ENCODE peak calls at places on chromosome 22, in four cellular contexts. One of them, this sample, is unnamed.

GRCh38 chr22:29302402-29302680 is 4.1 kb upstream of the GAS2L1 start:
- DNase-seq in GM12865: no peak
- DNase-seq in ACHN: no peak
- DNase-seq in stimulated activated CD8-positive, alpha-beta memory T cell treated with anti-CD3 and anti-CD28 coated beads, Interleukin-7, amount 100 ng/mL, for 1 hour: no peak
- DNase-seq in this sample: no peak

GRCh38 chr22:45502215-45503070 is at the start of gene FBLN1:
- DNase-seq in stimulated activated CD8-positive, alpha-beta memory T cell treated with anti-CD3 and anti-CD28 coated beads, Interleukin-7, amount 100 ng/mL, for 1 hour: no peak
- DNase-seq in GM12865: no peak
- DNase-seq in ACHN: peak
- DNase-seq in this sample: peak

GRCh38 chr22:39148727-39149535 is 3.5 kb downstream of the CBX7 start:
- DNase-seq in stimulated activated CD8-positive, alpha-beta memory T cell treated with anti-CD3 and anti-CD28 coated beads, Interleukin-7, amount 100 ng/mL, for 1 hour: no peak
- DNase-seq in ACHN: peak
- DNase-seq in GM12865: peak
- DNase-seq in this sample: peak

GRCh38 chr22:44697423-44698179 is 4.4 kb upstream of the PRR5 start:
- DNase-seq in stimulated activated CD8-positive, alpha-beta memory T cell treated with anti-CD3 and anti-CD28 coated beads, Interleukin-7, amount 100 ng/mL, for 1 hour: peak
- DNase-seq in GM12865: peak
- DNase-seq in ACHN: peak
- DNase-seq in this sample: peak

GRCh38 chr22:39724390-39724789 is 153.8 kb downstream of the CACNA1I start:
- DNase-seq in stimulated activated CD8-positive, alpha-beta memory T cell treated with anti-CD3 and anti-CD28 coated beads, Interleukin-7, amount 100 ng/mL, for 1 hour: no peak
- DNase-seq in GM12865: peak
- DNase-seq in ACHN: no peak
- DNase-seq in this sample: peak

GRCh38 chr22:30266445-30267381 is at the start of gene OSM:
- DNase-seq in ACHN: no peak
- DNase-seq in stimulated activated CD8-positive, alpha-beta memory T cell treated with anti-CD3 and anti-CD28 coated beads, Interleukin-7, amount 100 ng/mL, for 1 hour: peak
- DNase-seq in GM12865: peak
- DNase-seq in this sample: peak

GRCh38 chr22:41909290-41910049 is 5.4 kb downstream of the SHISA8 start:
- DNase-seq in GM12865: no peak
- DNase-seq in ACHN: no peak
- DNase-seq in stimulated activated CD8-positive, alpha-beta memory T cell treated with anti-CD3 and anti-CD28 coated beads, Interleukin-7, amount 100 ng/mL, for 1 hour: no peak
- DNase-seq in this sample: no peak

GRCh38 chr22:46791201-46791731 is 28.8 kb downstream of the TBC1D22A start:
- DNase-seq in stimulated activated CD8-positive, alpha-beta memory T cell treated with anti-CD3 and anti-CD28 coated beads, Interleukin-7, amount 100 ng/mL, for 1 hour: peak
- DNase-seq in ACHN: no peak
- DNase-seq in GM12865: peak
- DNase-seq in this sample: peak

GRCh38 chr22:47225080-47225930 is 462.9 kb downstream of the TBC1D22A start:
- DNase-seq in GM12865: no peak
- DNase-seq in ACHN: no peak
- DNase-seq in stimulated activated CD8-positive, alpha-beta memory T cell treated with anti-CD3 and anti-CD28 coated beads, Interleukin-7, amount 100 ng/mL, for 1 hour: no peak
- DNase-seq in this sample: no peak

GRCh38 chr22:38503021-38503420 is 3.1 kb downstream of the DDX17 start:
- DNase-seq in stimulated activated CD8-positive, alpha-beta memory T cell treated with anti-CD3 and anti-CD28 coated beads, Interleukin-7, amount 100 ng/mL, for 1 hour: no peak
- DNase-seq in GM12865: no peak
- DNase-seq in ACHN: no peak
- DNase-seq in this sample: no peak

GRCh38 chr22:41885116-41885515 is 29.8 kb downstream of the SHISA8 start:
- DNase-seq in ACHN: peak
- DNase-seq in GM12865: no peak
- DNase-seq in stimulated activated CD8-positive, alpha-beta memory T cell treated with anti-CD3 and anti-CD28 coated beads, Interleukin-7, amount 100 ng/mL, for 1 hour: no peak
- DNase-seq in this sample: no peak

GRCh38 chr22:45865561-45866397 is 111.2 kb downstream of the WNT7B start:
- DNase-seq in stimulated activated CD8-positive, alpha-beta memory T cell treated with anti-CD3 and anti-CD28 coated beads, Interleukin-7, amount 100 ng/mL, for 1 hour: no peak
- DNase-seq in ACHN: no peak
- DNase-seq in GM12865: no peak
- DNase-seq in this sample: no peak

GRCh38 chr22:27381960-27382742 is 419.4 kb downstream of the MN1 start:
- DNase-seq in stimulated activated CD8-positive, alpha-beta memory T cell treated with anti-CD3 and anti-CD28 coated beads, Interleukin-7, amount 100 ng/mL, for 1 hour: no peak
- DNase-seq in ACHN: no peak
- DNase-seq in GM12865: no peak
- DNase-seq in this sample: no peak

GRCh38 chr22:44260216-44261035 is 52.3 kb downstream of the SHISAL1 start:
- DNase-seq in GM12865: no peak
- DNase-seq in stimulated activated CD8-positive, alpha-beta memory T cell treated with anti-CD3 and anti-CD28 coated beads, Interleukin-7, amount 100 ng/mL, for 1 hour: no peak
- DNase-seq in ACHN: no peak
- DNase-seq in this sample: no peak

GRCh38 chr22:21971858-21972275 is 10.7 kb downstream of the TOP3B start:
- DNase-seq in ACHN: no peak
- DNase-seq in stimulated activated CD8-positive, alpha-beta memory T cell treated with anti-CD3 and anti-CD28 coated beads, Interleukin-7, amount 100 ng/mL, for 1 hour: no peak
- DNase-seq in GM12865: no peak
- DNase-seq in this sample: no peak

GRCh38 chr22:20783844-20784723 is 10.2 kb downstream of the SERPIND1 start:
- DNase-seq in ACHN: peak
- DNase-seq in GM12865: peak
- DNase-seq in stimulated activated CD8-positive, alpha-beta memory T cell treated with anti-CD3 and anti-CD28 coated beads, Interleukin-7, amount 100 ng/mL, for 1 hour: no peak
- DNase-seq in this sample: peak

GRCh38 chr22:47884200-47884599 is 1121.8 kb downstream of the TBC1D22A start:
- DNase-seq in ACHN: no peak
- DNase-seq in GM12865: no peak
- DNase-seq in stimulated activated CD8-positive, alpha-beta memory T cell treated with anti-CD3 and anti-CD28 coated beads, Interleukin-7, amount 100 ng/mL, for 1 hour: no peak
- DNase-seq in this sample: no peak

GRCh38 chr22:49136041-49136815 is 691.4 kb downstream of the BRD1 start:
- DNase-seq in stimulated activated CD8-positive, alpha-beta memory T cell treated with anti-CD3 and anti-CD28 coated beads, Interleukin-7, amount 100 ng/mL, for 1 hour: no peak
- DNase-seq in GM12865: no peak
- DNase-seq in ACHN: no peak
- DNase-seq in this sample: no peak

GRCh38 chr22:35375031-35375430 is 5.9 kb upstream of the HMOX1 start:
- DNase-seq in stimulated activated CD8-positive, alpha-beta memory T cell treated with anti-CD3 and anti-CD28 coated beads, Interleukin-7, amount 100 ng/mL, for 1 hour: no peak
- DNase-seq in ACHN: no peak
- DNase-seq in GM12865: no peak
- DNase-seq in this sample: peak

GRCh38 chr22:19621372-19622060 is 92.8 kb upstream of the SEPTIN5 start:
- DNase-seq in ACHN: no peak
- DNase-seq in GM12865: no peak
- DNase-seq in stimulated activated CD8-positive, alpha-beta memory T cell treated with anti-CD3 and anti-CD28 coated beads, Interleukin-7, amount 100 ng/mL, for 1 hour: no peak
- DNase-seq in this sample: no peak

This sample was measured in NB4.